ENCODE peak calls at places on chromosomes 4 and X, in seven cellular contexts. R is mucosa of descending colon; I is NCI-H2171; S is activated CD4-positive, alpha-beta T cell treated with anti-CD3 and anti-CD28 coated beads for 36 hours; M is anterior cingulate cortex; B is mucosa of gallbladder; K is nucleus accumbens. C is an unnamed sample.

GRCh38 chr4:123250843-123251242 is 145.8 kb upstream of the SPRY1 start:
- DNase-seq in R (no peak), I (no peak), S (no peak), M (no peak), B (no peak), K (no peak), C (no peak)

GRCh38 chrX:135437867-135438733 is 16.4 kb downstream of the SMIM10L2A start:
- DNase-seq in R (no peak), I (no peak), S (no peak), M (no peak), B (no peak), K (no peak), C (no peak)

GRCh38 chr4:36243355-36244256 is 708 bp downstream of the ARAP2 start:
- DNase-seq in R (peak), I (peak), S (peak), M (peak), B (peak), K (peak), C (peak)

GRCh38 chr4:56657128-56657527 is 24.0 kb downstream of the HOPX start:
- DNase-seq in R (no peak), I (no peak), S (no peak), M (no peak), B (no peak), K (no peak), C (no peak)

GRCh38 chr4:150152764-150153163 is 74.5 kb downstream of the DCLK2 start:
- DNase-seq in R (no peak), I (no peak), S (no peak), M (no peak), B (no peak), K (no peak), C (no peak)

GRCh38 chrX:49059209-49060191 is 701 bp downstream of the CCDC120 start:
- DNase-seq in R (peak), I (no peak), S (no peak), M (no peak), B (no peak), K (no peak), C (no peak)

GRCh38 chrX:118025193-118025592 is 91.4 kb downstream of the KLHL13 start:
- DNase-seq in R (no peak), I (no peak), S (no peak), M (no peak), B (no peak), K (no peak), C (no peak)

GRCh38 chrX:103330601-103331397 is 760 bp downstream of the TCEAL7 start:
- DNase-seq in R (no peak), I (no peak), S (no peak), M (no peak), B (no peak), K (no peak), C (peak)

GRCh38 chr4:168771251-168771650 is 238.8 kb downstream of the CBR4 start:
- DNase-seq in R (no peak), I (no peak), S (no peak), M (no peak), B (no peak), K (no peak), C (no peak)

GRCh38 chr4:140326395-140326993 is 47.0 kb upstream of the SCOC start:
- DNase-seq in R (peak), I (no peak), S (peak), M (no peak), B (no peak), K (no peak), C (no peak)

GRCh38 chrX:8663325-8663724 is 68.6 kb downstream of the ANOS1 start:
- DNase-seq in R (no peak), I (no peak), S (no peak), M (no peak), B (no peak), K (no peak), C (no peak)

GRCh38 chr4:169810325-169811323 is 52.9 kb upstream of the HPF1 start:
- DNase-seq in R (peak), I (peak), S (peak), M (no peak), B (peak), K (no peak), C (no peak)

GRCh38 chrX:29478336-29479069 is 736.9 kb upstream of the MAGEB2 start:
- DNase-seq in R (peak), I (no peak), S (peak), M (no peak), B (no peak), K (no peak), C (no peak)